ENCODE peak calls at places on chromosomes 6 and 20, in six cellular contexts. One of them, this sample, is unnamed.

GRCh38 chr20:48728042-48728837 is 99.6 kb downstream of the PREX1 start:
- DNase-seq in H1: no peak
- DNase-seq in IMR-90: no peak
- DNase-seq in neuronal stem cell: no peak
- DNase-seq in trophoblast cell: no peak
- DNase-seq in mesenchymal stem cell: no peak
- DNase-seq in this sample: no peak

GRCh38 chr6:7243188-7243942 is 69.6 kb downstream of the SSR1 start:
- DNase-seq in H1: no peak
- DNase-seq in IMR-90: peak
- DNase-seq in neuronal stem cell: peak
- DNase-seq in trophoblast cell: peak
- DNase-seq in mesenchymal stem cell: peak
- DNase-seq in this sample: peak

GRCh38 chr6:43801489-43802181 is 31.6 kb downstream of the VEGFA start:
- DNase-seq in H1: no peak
- DNase-seq in IMR-90: no peak
- DNase-seq in neuronal stem cell: no peak
- DNase-seq in trophoblast cell: no peak
- DNase-seq in mesenchymal stem cell: no peak
- DNase-seq in this sample: no peak

GRCh38 chr6:19719691-19720127 is 117.5 kb upstream of the ID4 start:
- DNase-seq in H1: no peak
- DNase-seq in IMR-90: peak
- DNase-seq in neuronal stem cell: peak
- DNase-seq in trophoblast cell: no peak
- DNase-seq in mesenchymal stem cell: peak
- DNase-seq in this sample: peak

GRCh38 chr6:132491303-132491702 is 21.6 kb downstream of the STX7 start:
- DNase-seq in H1: no peak
- DNase-seq in IMR-90: peak
- DNase-seq in neuronal stem cell: no peak
- DNase-seq in trophoblast cell: no peak
- DNase-seq in mesenchymal stem cell: no peak
- DNase-seq in this sample: no peak

GRCh38 chr6:4653141-4653540 is 123.1 kb upstream of the CDYL start:
- DNase-seq in H1: no peak
- DNase-seq in IMR-90: no peak
- DNase-seq in neuronal stem cell: no peak
- DNase-seq in trophoblast cell: no peak
- DNase-seq in mesenchymal stem cell: no peak
- DNase-seq in this sample: no peak

GRCh38 chr6:105476978-105477377 is 74.1 kb upstream of the PREP start:
- DNase-seq in H1: no peak
- DNase-seq in IMR-90: no peak
- DNase-seq in neuronal stem cell: no peak
- DNase-seq in trophoblast cell: no peak
- DNase-seq in mesenchymal stem cell: no peak
- DNase-seq in this sample: no peak

GRCh38 chr6:97958143-97958542 is 675.1 kb upstream of the MMS22L start:
- DNase-seq in H1: peak
- DNase-seq in IMR-90: no peak
- DNase-seq in neuronal stem cell: peak
- DNase-seq in trophoblast cell: peak
- DNase-seq in mesenchymal stem cell: no peak
- DNase-seq in this sample: peak

GRCh38 chr20:46708172-46708860 is 1.1 kb upstream of the SLC2A10 start:
- DNase-seq in H1: no peak
- DNase-seq in IMR-90: no peak
- DNase-seq in neuronal stem cell: no peak
- DNase-seq in trophoblast cell: peak
- DNase-seq in mesenchymal stem cell: no peak
- DNase-seq in this sample: peak

GRCh38 chr6:170140129-170140528 is 150.7 kb downstream of the DLL1 start:
- DNase-seq in H1: no peak
- DNase-seq in IMR-90: no peak
- DNase-seq in neuronal stem cell: no peak
- DNase-seq in trophoblast cell: peak
- DNase-seq in mesenchymal stem cell: no peak
- DNase-seq in this sample: no peak

GRCh38 chr6:141026504-141026903 is 1106.2 kb upstream of the GJE1 start:
- DNase-seq in H1: no peak
- DNase-seq in IMR-90: no peak
- DNase-seq in neuronal stem cell: no peak
- DNase-seq in trophoblast cell: no peak
- DNase-seq in mesenchymal stem cell: no peak
- DNase-seq in this sample: no peak

GRCh38 chr6:52725530-52726192 is 37.6 kb downstream of the GSTA2 start:
- DNase-seq in H1: no peak
- DNase-seq in IMR-90: peak
- DNase-seq in neuronal stem cell: no peak
- DNase-seq in trophoblast cell: no peak
- DNase-seq in mesenchymal stem cell: no peak
- DNase-seq in this sample: no peak

GRCh38 chr20:8073024-8073832 is 53.7 kb upstream of the TMX4 start:
- DNase-seq in H1: peak
- DNase-seq in IMR-90: peak
- DNase-seq in neuronal stem cell: no peak
- DNase-seq in trophoblast cell: peak
- DNase-seq in mesenchymal stem cell: peak
- DNase-seq in this sample: no peak

GRCh38 chr6:87391334-87391733 is 16.4 kb upstream of the CFAP206 start:
- DNase-seq in H1: peak
- DNase-seq in IMR-90: peak
- DNase-seq in neuronal stem cell: peak
- DNase-seq in trophoblast cell: peak
- DNase-seq in mesenchymal stem cell: peak
- DNase-seq in this sample: peak

GRCh38 chr6:109236140-109237081 is 141.1 kb downstream of the CEP57L1 start:
- DNase-seq in H1: peak
- DNase-seq in IMR-90: no peak
- DNase-seq in neuronal stem cell: peak
- DNase-seq in trophoblast cell: no peak
- DNase-seq in mesenchymal stem cell: no peak
- DNase-seq in this sample: peak

GRCh38 chr6:19413323-19413722 is 423.8 kb upstream of the ID4 start:
- DNase-seq in H1: no peak
- DNase-seq in IMR-90: peak
- DNase-seq in neuronal stem cell: no peak
- DNase-seq in trophoblast cell: no peak
- DNase-seq in mesenchymal stem cell: no peak
- DNase-seq in this sample: no peak

GRCh38 chr6:117558818-117559217 is 43.5 kb downstream of the GOPC start:
- DNase-seq in H1: no peak
- DNase-seq in IMR-90: no peak
- DNase-seq in neuronal stem cell: no peak
- DNase-seq in trophoblast cell: no peak
- DNase-seq in mesenchymal stem cell: no peak
- DNase-seq in this sample: no peak

GRCh38 chr6:158536891-158537798 is 22.7 kb upstream of the TMEM181 start:
- DNase-seq in H1: no peak
- DNase-seq in IMR-90: no peak
- DNase-seq in neuronal stem cell: peak
- DNase-seq in trophoblast cell: no peak
- DNase-seq in mesenchymal stem cell: peak
- DNase-seq in this sample: peak

GRCh38 chr20:50238081-50238800 is 47.6 kb downstream of the CEBPB start:
- DNase-seq in H1: no peak
- DNase-seq in IMR-90: no peak
- DNase-seq in neuronal stem cell: no peak
- DNase-seq in trophoblast cell: peak
- DNase-seq in mesenchymal stem cell: no peak
- DNase-seq in this sample: no peak

GRCh38 chr6:31876357-31876756 is 2.4 kb downstream of the SLC44A4 start:
- DNase-seq in H1: no peak
- DNase-seq in IMR-90: no peak
- DNase-seq in neuronal stem cell: no peak
- DNase-seq in trophoblast cell: no peak
- DNase-seq in mesenchymal stem cell: no peak
- DNase-seq in this sample: no peak

GRCh38 chr20:63653041-63653973 is at the start of gene STMN3:
- DNase-seq in H1: no peak
- DNase-seq in IMR-90: peak
- DNase-seq in neuronal stem cell: peak
- DNase-seq in trophoblast cell: peak
- DNase-seq in mesenchymal stem cell: peak
- DNase-seq in this sample: peak

GRCh38 chr6:44739163-44739562 is 351.7 kb downstream of the CDC5L start:
- DNase-seq in H1: no peak
- DNase-seq in IMR-90: no peak
- DNase-seq in neuronal stem cell: no peak
- DNase-seq in trophoblast cell: peak
- DNase-seq in mesenchymal stem cell: peak
- DNase-seq in this sample: no peak

GRCh38 chr20:18313410-18313809 is 25.1 kb downstream of the ZNF133 start:
- DNase-seq in H1: no peak
- DNase-seq in IMR-90: no peak
- DNase-seq in neuronal stem cell: no peak
- DNase-seq in trophoblast cell: no peak
- DNase-seq in mesenchymal stem cell: no peak
- DNase-seq in this sample: no peak

GRCh38 chr20:18312723-18313122 is 24.4 kb downstream of the ZNF133 start:
- DNase-seq in H1: no peak
- DNase-seq in IMR-90: no peak
- DNase-seq in neuronal stem cell: no peak
- DNase-seq in trophoblast cell: no peak
- DNase-seq in mesenchymal stem cell: no peak
- DNase-seq in this sample: no peak

GRCh38 chr20:18314786-18315406 is 26.6 kb downstream of the ZNF133 start:
- DNase-seq in H1: peak
- DNase-seq in IMR-90: peak
- DNase-seq in neuronal stem cell: no peak
- DNase-seq in trophoblast cell: peak
- DNase-seq in mesenchymal stem cell: peak
- DNase-seq in this sample: no peak

GRCh38 chr20:18310592-18310991 is 22.3 kb downstream of the ZNF133 start:
- DNase-seq in H1: no peak
- DNase-seq in IMR-90: no peak
- DNase-seq in neuronal stem cell: no peak
- DNase-seq in trophoblast cell: peak
- DNase-seq in mesenchymal stem cell: no peak
- DNase-seq in this sample: no peak

GRCh38 chr20:18316166-18316565 is 27.8 kb downstream of the ZNF133 start:
- DNase-seq in H1: no peak
- DNase-seq in IMR-90: no peak
- DNase-seq in neuronal stem cell: no peak
- DNase-seq in trophoblast cell: no peak
- DNase-seq in mesenchymal stem cell: no peak
- DNase-seq in this sample: no peak
- H3K14ac ChIP-seq in H1: no peak
- H3K14ac ChIP-seq in IMR-90: no peak
- H3K14ac ChIP-seq in neuronal stem cell: no peak
- H3K14ac ChIP-seq in trophoblast cell: no peak
- H3K14ac ChIP-seq in mesenchymal stem cell: no peak
- H3K14ac ChIP-seq in this sample: no peak

GRCh38 chr6:145380186-145380585 is 355.1 kb downstream of the EPM2A start:
- DNase-seq in H1: no peak
- DNase-seq in IMR-90: no peak
- DNase-seq in neuronal stem cell: no peak
- DNase-seq in trophoblast cell: no peak
- DNase-seq in mesenchymal stem cell: no peak
- DNase-seq in this sample: no peak

GRCh38 chr6:145370559-145370958 is 364.8 kb downstream of the EPM2A start:
- DNase-seq in H1: no peak
- DNase-seq in IMR-90: no peak
- DNase-seq in neuronal stem cell: no peak
- DNase-seq in trophoblast cell: no peak
- DNase-seq in mesenchymal stem cell: no peak
- DNase-seq in this sample: no peak

GRCh38 chr6:145373826-145374225 is 361.5 kb downstream of the EPM2A start:
- DNase-seq in H1: no peak
- DNase-seq in IMR-90: no peak
- DNase-seq in neuronal stem cell: no peak
- DNase-seq in trophoblast cell: peak
- DNase-seq in mesenchymal stem cell: no peak
- DNase-seq in this sample: no peak

GRCh38 chr6:145372671-145373123 is 362.6 kb downstream of the EPM2A start:
- DNase-seq in H1: no peak
- DNase-seq in IMR-90: peak
- DNase-seq in neuronal stem cell: no peak
- DNase-seq in trophoblast cell: no peak
- DNase-seq in mesenchymal stem cell: peak
- DNase-seq in this sample: no peak

GRCh38 chr6:145374566-145374965 is 360.8 kb downstream of the EPM2A start:
- DNase-seq in H1: no peak
- DNase-seq in IMR-90: no peak
- DNase-seq in neuronal stem cell: no peak
- DNase-seq in trophoblast cell: no peak
- DNase-seq in mesenchymal stem cell: no peak
- DNase-seq in this sample: no peak
- H3K14ac ChIP-seq in H1: no peak
- H3K14ac ChIP-seq in IMR-90: no peak
- H3K14ac ChIP-seq in neuronal stem cell: no peak
- H3K14ac ChIP-seq in trophoblast cell: no peak
- H3K14ac ChIP-seq in mesenchymal stem cell: no peak
- H3K14ac ChIP-seq in this sample: no peak

GRCh38 chr6:56238352-56238751 is 9.0 kb downstream of the COL21A1 start:
- DNase-seq in H1: no peak
- DNase-seq in IMR-90: no peak
- DNase-seq in neuronal stem cell: no peak
- DNase-seq in trophoblast cell: no peak
- DNase-seq in mesenchymal stem cell: no peak
- DNase-seq in this sample: no peak

GRCh38 chr6:56230976-56231566 is 16.3 kb downstream of the COL21A1 start:
- DNase-seq in H1: no peak
- DNase-seq in IMR-90: no peak
- DNase-seq in neuronal stem cell: no peak
- DNase-seq in trophoblast cell: no peak
- DNase-seq in mesenchymal stem cell: no peak
- DNase-seq in this sample: no peak

GRCh38 chr6:56232446-56232845 is 14.9 kb downstream of the COL21A1 start:
- DNase-seq in H1: no peak
- DNase-seq in IMR-90: no peak
- DNase-seq in neuronal stem cell: no peak
- DNase-seq in trophoblast cell: no peak
- DNase-seq in mesenchymal stem cell: no peak
- DNase-seq in this sample: no peak

DNA sequence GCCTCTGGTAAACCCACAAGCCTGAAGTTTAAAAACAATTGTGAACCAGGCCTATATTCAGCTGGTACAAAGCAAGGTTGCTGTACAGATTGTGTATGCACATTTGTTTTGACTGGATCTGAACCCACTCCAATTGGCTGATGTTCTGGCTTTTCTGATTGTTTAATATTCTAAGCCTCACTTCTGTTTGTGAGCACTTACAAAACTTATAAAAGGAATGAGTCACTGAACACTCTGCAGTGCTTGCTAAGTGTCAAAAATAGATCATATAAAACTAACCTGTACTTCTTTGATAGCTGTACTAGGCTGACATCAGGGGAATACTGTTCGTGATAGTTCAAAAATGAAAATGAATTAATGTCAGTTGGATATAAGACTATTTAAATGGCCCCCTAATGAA is 12.1 kb downstream of the COL21A1 start:
- DNase-seq in H1: no peak
- DNase-seq in IMR-90: peak
- DNase-seq in neuronal stem cell: no peak
- DNase-seq in trophoblast cell: no peak
- DNase-seq in mesenchymal stem cell: no peak
- DNase-seq in this sample: no peak
- H3K14ac ChIP-seq in H1: no peak
- H3K14ac ChIP-seq in IMR-90: no peak
- H3K14ac ChIP-seq in neuronal stem cell: no peak
- H3K14ac ChIP-seq in trophoblast cell: no peak
- H3K14ac ChIP-seq in mesenchymal stem cell: no peak
- H3K14ac ChIP-seq in this sample: no peak

GRCh38 chr6:449057-449430 is 57.5 kb downstream of the IRF4 start:
- DNase-seq in H1: no peak
- DNase-seq in IMR-90: no peak
- DNase-seq in neuronal stem cell: no peak
- DNase-seq in trophoblast cell: no peak
- DNase-seq in mesenchymal stem cell: no peak
- DNase-seq in this sample: peak
- H3K14ac ChIP-seq in H1: no peak
- H3K14ac ChIP-seq in IMR-90: no peak
- H3K14ac ChIP-seq in neuronal stem cell: no peak
- H3K14ac ChIP-seq in trophoblast cell: no peak
- H3K14ac ChIP-seq in mesenchymal stem cell: no peak
- H3K14ac ChIP-seq in this sample: no peak